ENCODE peak calls at places on chromosomes 3 and 15, in five cellular contexts. One of them, this sample, is unnamed.

GRCh38 chr3:159929181-159929893 is 59.3 kb upstream of the IL12A start:
- DNase-seq in RCC 7860: peak; percentile 77
- DNase-seq in GM04504: peak; percentile 64
- DNase-seq in fibroblast of mammary gland: peak; percentile 80
- DNase-seq in breast epithelium: no peak
- DNase-seq in this sample: peak; percentile 35

GRCh38 chr3:118011910-118012309 is 1022.7 kb downstream of the IGSF11 start:
- DNase-seq in RCC 7860: no peak
- DNase-seq in GM04504: no peak
- DNase-seq in fibroblast of mammary gland: no peak
- DNase-seq in breast epithelium: no peak
- DNase-seq in this sample: no peak

GRCh38 chr3:15636028-15636709 is 34.6 kb downstream of the BTD start:
- DNase-seq in RCC 7860: peak; percentile 93
- DNase-seq in GM04504: peak; percentile 91
- DNase-seq in fibroblast of mammary gland: peak; percentile 96
- DNase-seq in breast epithelium: no peak
- DNase-seq in this sample: peak; percentile 23

GRCh38 chr15:95857124-95857757 is 473.3 kb upstream of the NR2F2 start:
- DNase-seq in RCC 7860: no peak
- DNase-seq in GM04504: no peak
- DNase-seq in fibroblast of mammary gland: peak; percentile 82
- DNase-seq in breast epithelium: no peak
- DNase-seq in this sample: no peak

GRCh38 chr3:126346466-126346865 is 10.7 kb downstream of the KLF15 start:
- DNase-seq in RCC 7860: no peak
- DNase-seq in GM04504: no peak
- DNase-seq in fibroblast of mammary gland: no peak
- DNase-seq in breast epithelium: no peak
- DNase-seq in this sample: no peak

GRCh38 chr15:77898811-77899730 is 178.4 kb downstream of the TBC1D2B start:
- DNase-seq in RCC 7860: no peak
- DNase-seq in GM04504: no peak
- DNase-seq in fibroblast of mammary gland: no peak
- DNase-seq in breast epithelium: no peak
- DNase-seq in this sample: no peak

GRCh38 chr3:5431811-5432378 is 244.4 kb downstream of the EDEM1 start:
- DNase-seq in RCC 7860: no peak
- DNase-seq in GM04504: no peak
- DNase-seq in fibroblast of mammary gland: no peak
- DNase-seq in breast epithelium: no peak
- DNase-seq in this sample: no peak

GRCh38 chr15:95051881-95052280 is 820.5 kb downstream of the MCTP2 start:
- DNase-seq in RCC 7860: no peak
- DNase-seq in GM04504: peak; percentile 18
- DNase-seq in fibroblast of mammary gland: peak; percentile 77
- DNase-seq in breast epithelium: no peak
- DNase-seq in this sample: no peak

GRCh38 chr3:64880926-64881325 is 193.1 kb upstream of the ADAMTS9 start:
- DNase-seq in RCC 7860: no peak
- DNase-seq in GM04504: no peak
- DNase-seq in fibroblast of mammary gland: no peak
- DNase-seq in breast epithelium: no peak
- DNase-seq in this sample: no peak

GRCh38 chr3:61927332-61927731 is 366.0 kb downstream of the PTPRG start:
- DNase-seq in RCC 7860: no peak
- DNase-seq in GM04504: peak; percentile 87
- DNase-seq in fibroblast of mammary gland: peak; percentile 94
- DNase-seq in breast epithelium: peak; percentile 57
- DNase-seq in this sample: no peak

GRCh38 chr3:58899953-58900298 is 149.9 kb downstream of the CFAP20DC start:
- DNase-seq in RCC 7860: no peak
- DNase-seq in GM04504: no peak
- DNase-seq in fibroblast of mammary gland: no peak
- DNase-seq in breast epithelium: no peak
- DNase-seq in this sample: no peak

GRCh38 chr3:78728406-78729145 is 1039.2 kb downstream of the ROBO1 start:
- DNase-seq in RCC 7860: no peak
- DNase-seq in GM04504: peak; percentile 35
- DNase-seq in fibroblast of mammary gland: peak; percentile 67
- DNase-seq in breast epithelium: no peak
- DNase-seq in this sample: no peak

GRCh38 chr3:177401375-177401774 is 204.1 kb upstream of the TBL1XR1 start:
- DNase-seq in RCC 7860: no peak
- DNase-seq in GM04504: no peak
- DNase-seq in fibroblast of mammary gland: no peak
- DNase-seq in breast epithelium: no peak
- DNase-seq in this sample: no peak

GRCh38 chr15:74326759-74327158 is 40.7 kb downstream of the CYP11A1 start:
- DNase-seq in RCC 7860: no peak
- DNase-seq in GM04504: no peak
- DNase-seq in fibroblast of mammary gland: peak; percentile 35
- DNase-seq in breast epithelium: no peak
- DNase-seq in this sample: no peak

GRCh38 chr3:169945313-169945712 is 21.3 kb upstream of the SEC62 start:
- DNase-seq in RCC 7860: no peak
- DNase-seq in GM04504: no peak
- DNase-seq in fibroblast of mammary gland: peak; percentile 4
- DNase-seq in breast epithelium: no peak
- DNase-seq in this sample: no peak

GRCh38 chr15:69664572-69665326 is 212.1 kb downstream of the RPLP1 start:
- DNase-seq in RCC 7860: no peak
- DNase-seq in GM04504: no peak
- DNase-seq in fibroblast of mammary gland: no peak
- DNase-seq in breast epithelium: no peak
- DNase-seq in this sample: no peak

GRCh38 chr3:144380832-144381231 is 409.2 kb downstream of the DIPK2A start:
- DNase-seq in RCC 7860: no peak
- DNase-seq in GM04504: no peak
- DNase-seq in fibroblast of mammary gland: no peak
- DNase-seq in breast epithelium: no peak
- DNase-seq in this sample: no peak

GRCh38 chr3:72892870-72893269 is 5.0 kb downstream of the GXYLT2 start:
- DNase-seq in RCC 7860: no peak
- DNase-seq in GM04504: no peak
- DNase-seq in fibroblast of mammary gland: peak; percentile 11
- DNase-seq in breast epithelium: no peak
- DNase-seq in this sample: no peak

GRCh38 chr15:39833515-39833981 is 50.9 kb upstream of the FSIP1 start:
- DNase-seq in RCC 7860: no peak
- DNase-seq in GM04504: peak; percentile 65
- DNase-seq in fibroblast of mammary gland: peak; percentile 90
- DNase-seq in breast epithelium: no peak
- DNase-seq in this sample: no peak

GRCh38 chr3:128784228-128784627 is 58.2 kb downstream of the RAB7A start:
- DNase-seq in RCC 7860: peak; percentile 56
- DNase-seq in GM04504: no peak
- DNase-seq in fibroblast of mammary gland: peak; percentile 19
- DNase-seq in breast epithelium: no peak
- DNase-seq in this sample: no peak

GRCh38 chr3:72763751-72764440 is 84.3 kb downstream of the SHQ1 start:
- DNase-seq in RCC 7860: no peak
- DNase-seq in GM04504: no peak
- DNase-seq in fibroblast of mammary gland: no peak
- DNase-seq in breast epithelium: no peak
- DNase-seq in this sample: no peak

GRCh38 chr3:161409069-161409468 is 37.8 kb upstream of the SPTSSB start:
- DNase-seq in RCC 7860: peak; percentile 14
- DNase-seq in GM04504: no peak
- DNase-seq in fibroblast of mammary gland: peak; percentile 65
- DNase-seq in breast epithelium: no peak
- DNase-seq in this sample: no peak

GRCh38 chr3:136267235-136267634 is 17.1 kb downstream of the PCCB start:
- DNase-seq in RCC 7860: no peak
- DNase-seq in GM04504: no peak
- DNase-seq in fibroblast of mammary gland: no peak
- DNase-seq in breast epithelium: no peak
- DNase-seq in this sample: no peak

GRCh38 chr15:55742498-55742926 is 440 bp downstream of the PRTG start:
- DNase-seq in RCC 7860: no peak
- DNase-seq in GM04504: no peak
- DNase-seq in fibroblast of mammary gland: no peak
- DNase-seq in breast epithelium: no peak
- DNase-seq in this sample: no peak

GRCh38 chr3:147415337-147415736 is 6.2 kb downstream of the ZIC1 start:
- DNase-seq in RCC 7860: no peak
- DNase-seq in GM04504: no peak
- DNase-seq in fibroblast of mammary gland: no peak
- DNase-seq in breast epithelium: no peak
- DNase-seq in this sample: no peak

GRCh38 chr3:184562875-184563568 is 1.4 kb downstream of the EPHB3 start:
- DNase-seq in RCC 7860: no peak
- DNase-seq in GM04504: no peak
- DNase-seq in fibroblast of mammary gland: no peak
- DNase-seq in breast epithelium: no peak
- DNase-seq in this sample: no peak

GRCh38 chr3:193915613-193916012 is 220.3 kb upstream of the HES1 start:
- DNase-seq in RCC 7860: no peak
- DNase-seq in GM04504: no peak
- DNase-seq in fibroblast of mammary gland: no peak
- DNase-seq in breast epithelium: no peak
- DNase-seq in this sample: no peak

GRCh38 chr3:15512173-15512572 is 9.3 kb downstream of the COLQ start:
- DNase-seq in RCC 7860: no peak
- DNase-seq in GM04504: peak; percentile 20
- DNase-seq in fibroblast of mammary gland: no peak
- DNase-seq in breast epithelium: no peak
- DNase-seq in this sample: no peak

GRCh38 chr15:39621210-39621609 is 40.3 kb downstream of the THBS1 start:
- DNase-seq in RCC 7860: no peak
- DNase-seq in GM04504: no peak
- DNase-seq in fibroblast of mammary gland: peak; percentile 22
- DNase-seq in breast epithelium: no peak
- DNase-seq in this sample: no peak

GRCh38 chr3:196344663-196345062 is 6.5 kb upstream of the TM4SF19 start:
- DNase-seq in RCC 7860: no peak
- DNase-seq in GM04504: no peak
- DNase-seq in fibroblast of mammary gland: no peak
- DNase-seq in breast epithelium: no peak
- DNase-seq in this sample: no peak